ENCODE peak calls at places on chromosome 13, in four cellular contexts. S is NCI-H1417 treated with DMSO at 0.1 percent for 48 hours; R is activated T-cell treated with anti-CD3 and anti-CD28 coated beads, Interleukin-2, amount 50 U/mL, for 72 hours; C is stimulated activated CD4-positive, alpha-beta T cell treated with anti-CD3 and anti-CD28 coated beads, Interleukin-4, amount 100 ng/mL, for 24 hours. G is an unnamed sample.

GRCh38 chr13:39603424-39603947 is 493 bp upstream of the LHFPL6 start:
- DNase-seq in S (no peak), R (no peak), C (no peak), G (no peak)

GRCh38 chr13:93721483-93721882 is 494.9 kb downstream of the GPC6 start:
- DNase-seq in S (no peak), R (no peak), C (no peak), G (no peak)

GRCh38 chr13:113152894-113153809 is 5.3 kb upstream of the PROZ start:
- DNase-seq in S (no peak), R (peak), C (no peak), G (no peak)

GRCh38 chr13:99663185-99663825 is 162.0 kb downstream of the TM9SF2 start:
- DNase-seq in S (no peak), R (no peak), C (no peak), G (no peak)

GRCh38 chr13:65836066-65836465 is 1394.1 kb downstream of the PCDH9 start:
- DNase-seq in S (no peak), R (no peak), C (no peak), G (no peak)

GRCh38 chr13:85430216-85430615 is 369.0 kb downstream of the SLITRK6 start:
- DNase-seq in S (no peak), R (no peak), C (no peak), G (no peak)

GRCh38 chr13:98706446-98707110 is 45.9 kb downstream of the SLC15A1 start:
- DNase-seq in S (no peak), R (no peak), C (no peak), G (no peak)

GRCh38 chr13:75541287-75541686 is 3.6 kb upstream of the COMMD6 start:
- DNase-seq in S (no peak), R (no peak), C (no peak), G (no peak)

GRCh38 chr13:52926971-52927370 is 78.5 kb upstream of the PCDH8 start:
- DNase-seq in S (no peak), R (no peak), C (no peak), G (no peak)